ENCODE peak calls at places on chromosome X, in four cellular contexts. P is Panc1, U is HCT116, W is K562. K is an unnamed sample.

GRCh38 chrX:130772313-130773140 is 130.5 kb downstream of the ENOX2 start:
- DNase-seq in P (no peak), U (no peak), W (peak; percentile 47), K (peak; percentile 0)

GRCh38 chrX:107894038-107894437 is 68.4 kb downstream of the MID2 start:
- DNase-seq in P (peak; percentile 25), U (peak; percentile 51), W (peak; percentile 50), K (peak; percentile 47)

GRCh38 chrX:109967151-109967550 is 35.8 kb upstream of the TMEM164 start:
- DNase-seq in P (peak; percentile 41), U (no peak), W (no peak), K (no peak)

GRCh38 chrX:40402771-40403533 is 177.8 kb upstream of the ATP6AP2 start:
- DNase-seq in P (no peak), U (no peak), W (peak; percentile 45), K (no peak)

GRCh38 chrX:45623266-45623665 is 422.6 kb upstream of the DIPK2B start:
- DNase-seq in P (no peak), U (no peak), W (no peak), K (no peak)

GRCh38 chrX:15143825-15144121 is 126.1 kb downstream of the ASB9 start:
- DNase-seq in P (no peak), U (no peak), W (no peak), K (no peak)

GRCh38 chrX:72041901-72042859 is 89.5 kb downstream of the RTL5 start:
- DNase-seq in P (no peak), U (no peak), W (no peak), K (no peak)

GRCh38 chrX:25860322-25860721 is 277.8 kb upstream of the MAGEB18 start:
- DNase-seq in P (no peak), U (no peak), W (no peak), K (no peak)

GRCh38 chrX:129786210-129786651 is 6.5 kb downstream of the SASH3 start:
- DNase-seq in P (no peak), U (no peak), W (peak; percentile 50), K (no peak)

GRCh38 chrX:130578906-130579305 is 177.1 kb downstream of the RBMX2 start:
- DNase-seq in P (no peak), U (no peak), W (no peak), K (no peak)

GRCh38 chrX:1807301-1807731 is 192.5 kb downstream of the ASMT start:
- DNase-seq in P (no peak), U (no peak), W (no peak), K (no peak)

GRCh38 chrX:15356444-15356843 is 21.1 kb upstream of the PIGA start:
- DNase-seq in P (no peak), U (no peak), W (no peak), K (no peak)

GRCh38 chrX:44431206-44431605 is 87.7 kb upstream of the EFHC2 start:
- DNase-seq in P (no peak), U (peak; percentile 6), W (no peak), K (peak; percentile 6)

GRCh38 chrX:140503714-140504351 is 1.0 kb downstream of the SOX3 start:
- DNase-seq in P (no peak), U (no peak), W (no peak), K (no peak)

GRCh38 chrX:129493643-129494042 is 29.6 kb downstream of the SMARCA1 start:
- DNase-seq in P (no peak), U (no peak), W (no peak), K (no peak)

GRCh38 chrX:137432609-137433008 is 133.3 kb upstream of the ZIC3 start:
- DNase-seq in P (peak; percentile 7), U (no peak), W (peak; percentile 24), K (peak; percentile 0)

GRCh38 chrX:110734894-110735541 is 60.6 kb downstream of the CHRDL1 start:
- DNase-seq in P (no peak), U (no peak), W (no peak), K (no peak)

GRCh38 chrX:125101971-125102750 is 217.5 kb upstream of the TEX13C start:
- DNase-seq in P (no peak), U (no peak), W (no peak), K (no peak)

DNA sequence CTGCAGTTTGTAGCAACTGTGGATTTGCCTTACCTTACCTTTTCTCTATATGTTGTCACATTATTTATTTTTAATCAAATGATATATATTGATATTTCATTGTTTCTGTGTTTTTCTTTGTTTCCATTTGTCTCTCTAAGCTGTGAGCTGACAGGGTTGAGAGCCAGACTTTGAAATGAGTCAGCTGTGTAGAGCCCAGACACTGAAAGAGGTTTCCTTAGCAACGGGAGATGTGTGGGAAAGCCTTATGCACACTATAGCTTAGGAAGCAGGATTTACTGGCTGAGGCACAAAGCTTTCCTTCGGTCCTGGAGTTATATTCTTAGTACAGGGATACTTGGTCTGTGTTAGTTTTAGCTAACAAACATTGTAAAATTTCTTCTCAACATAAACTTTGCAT is 192.2 kb downstream of the FGF13 start:
- DNase-seq in P (no peak), U (no peak), W (no peak), K (no peak)
- TF ChIP-seq TCF7L2 in P (no peak), U (no peak), W (no peak), K (no peak)

DNA sequence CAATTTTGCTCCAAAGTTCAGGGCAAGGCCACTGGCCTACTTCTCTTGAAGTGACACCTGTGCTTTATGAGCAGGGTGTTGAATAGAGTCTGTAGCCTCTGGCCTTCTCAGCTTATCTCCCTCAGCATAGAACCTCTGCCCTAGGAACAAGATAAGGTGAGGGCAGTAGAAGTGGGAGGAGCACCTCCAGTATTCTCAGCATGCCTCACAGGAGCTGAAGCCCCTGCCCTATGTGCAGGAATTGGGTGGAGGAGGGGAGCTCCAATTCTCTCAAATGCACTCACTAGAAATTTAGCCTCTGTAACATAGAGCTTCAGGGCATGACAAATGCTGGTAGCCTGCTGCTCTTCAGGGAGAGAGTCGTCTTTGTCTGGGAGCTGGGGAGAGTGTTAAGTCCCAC is 479.3 kb downstream of the IL1RAPL1 start:
- DNase-seq in P (no peak), U (no peak), W (no peak), K (no peak)
- TF ChIP-seq TCF7L2 in P (no peak), U (no peak), W (no peak), K (no peak)

GRCh38 chrX:13685126-13685763 is 3.7 kb upstream of the RAB9A start:
- DNase-seq in P (no peak), U (no peak), W (no peak), K (no peak)
- TF ChIP-seq TCF7L2 in P (no peak), U (no peak), W (no peak), K (no peak)

GRCh38 chrX:121301356-121301755 is 253.9 kb downstream of the GLUD2 start:
- DNase-seq in P (no peak), U (no peak), W (no peak), K (no peak)

GRCh38 chrX:121301822-121302221 is 254.4 kb downstream of the GLUD2 start:
- DNase-seq in P (no peak), U (no peak), W (no peak), K (no peak)

DNA sequence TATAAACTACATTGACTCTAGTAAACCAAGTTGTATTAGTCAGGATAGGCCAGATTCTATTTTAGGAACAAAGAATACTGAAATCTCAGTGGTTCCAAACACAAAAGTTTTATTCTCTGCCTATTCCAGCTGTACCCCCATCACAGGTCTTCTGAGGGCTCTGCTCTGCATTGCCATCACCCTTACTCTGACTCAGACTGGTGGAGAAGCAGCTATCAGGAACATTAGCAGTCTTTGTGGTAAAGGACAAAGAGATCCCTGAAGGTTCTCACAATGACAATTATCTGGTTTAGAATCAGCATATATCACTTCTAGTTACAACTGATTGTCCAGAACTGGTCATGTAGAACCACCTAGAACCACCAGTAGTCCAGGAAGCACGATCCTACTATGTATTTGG is 251.1 kb downstream of the GLUD2 start:
- DNase-seq in P (no peak), U (no peak), W (no peak), K (no peak)
- TF ChIP-seq TCF7L2 in P (no peak), U (no peak), W (no peak), K (no peak)

GRCh38 chrX:49838374-49838773 is 9.3 kb downstream of the PAGE4 start:
- DNase-seq in P (peak; percentile 12), U (peak; percentile 16), W (peak; percentile 35), K (peak; percentile 37)
- TF ChIP-seq TCF7L2 in P (no peak), U (no peak), W (no peak), K (no peak)

DNA sequence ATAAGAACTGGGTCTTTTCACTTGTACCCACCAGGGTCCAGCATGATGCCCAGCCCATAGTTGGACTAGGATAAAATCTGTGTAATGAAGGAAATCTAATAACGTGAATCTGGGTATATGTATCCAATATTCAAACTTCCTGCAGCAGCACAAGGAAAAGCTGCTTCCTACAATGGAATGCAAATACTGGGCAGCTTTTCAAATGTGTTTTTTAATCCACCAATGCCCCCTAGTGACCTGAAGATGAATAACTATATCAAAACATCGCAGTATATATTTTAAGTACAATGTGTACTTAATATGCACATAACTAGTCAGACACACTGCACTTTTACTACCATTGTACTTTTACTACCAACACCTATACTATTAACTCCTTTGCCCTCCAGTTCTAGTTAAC is 5.3 kb downstream of the APOO start:
- DNase-seq in P (no peak), U (no peak), W (peak; percentile 50), K (peak; percentile 50)
- TF ChIP-seq TCF7L2 in P (no peak), U (no peak), W (no peak), K (no peak)